ENCODE peak calls at places on chromosomes 11 and 22, in nine cellular contexts. One of them, this sample, is unnamed.

GRCh38 chr22:27213766-27214581 is 556.6 kb downstream of the MIAT start:
- DNase-seq in substantia nigra: no peak
- DNase-seq in mesenchymal stem cell: peak
- DNase-seq in H4: no peak
- DNase-seq in AG04450: peak
- DNase-seq in BE2C: no peak
- DNase-seq in neuronal stem cell: no peak
- DNase-seq in activated T-helper 1 cell treated with Interleukin-2 at 50 U/mL for 16 hours: no peak
- DNase-seq in iris pigment epithelial cell: peak
- DNase-seq in this sample: no peak

GRCh38 chr11:104573431-104573830 is 324.8 kb downstream of the CASP12 start:
- DNase-seq in mesenchymal stem cell: no peak
- DNase-seq in AG04450: peak
- DNase-seq in BE2C: no peak
- DNase-seq in neuronal stem cell: no peak
- DNase-seq in H4: no peak
- DNase-seq in activated T-helper 1 cell treated with Interleukin-2 at 50 U/mL for 16 hours: no peak
- DNase-seq in iris pigment epithelial cell: peak
- DNase-seq in substantia nigra: no peak
- DNase-seq in this sample: no peak

GRCh38 chr11:76823481-76824028 is 37.2 kb upstream of the ACER3 start:
- DNase-seq in substantia nigra: no peak
- DNase-seq in neuronal stem cell: no peak
- DNase-seq in H4: peak
- DNase-seq in BE2C: peak
- DNase-seq in mesenchymal stem cell: peak
- DNase-seq in activated T-helper 1 cell treated with Interleukin-2 at 50 U/mL for 16 hours: no peak
- DNase-seq in AG04450: no peak
- DNase-seq in iris pigment epithelial cell: peak
- DNase-seq in this sample: no peak

GRCh38 chr11:9726313-9727022 is 62.6 kb downstream of the SWAP70 start:
- DNase-seq in H4: peak
- DNase-seq in substantia nigra: no peak
- DNase-seq in mesenchymal stem cell: peak
- DNase-seq in BE2C: no peak
- DNase-seq in AG04450: peak
- DNase-seq in iris pigment epithelial cell: peak
- DNase-seq in neuronal stem cell: no peak
- DNase-seq in activated T-helper 1 cell treated with Interleukin-2 at 50 U/mL for 16 hours: no peak
- DNase-seq in this sample: no peak

GRCh38 chr11:65489061-65489705 is 9.7 kb upstream of the MALAT1 start:
- DNase-seq in substantia nigra: peak
- DNase-seq in BE2C: no peak
- DNase-seq in iris pigment epithelial cell: peak
- DNase-seq in activated T-helper 1 cell treated with Interleukin-2 at 50 U/mL for 16 hours: no peak
- DNase-seq in H4: peak
- DNase-seq in mesenchymal stem cell: peak
- DNase-seq in AG04450: no peak
- DNase-seq in neuronal stem cell: peak
- DNase-seq in this sample: no peak

GRCh38 chr11:32065865-32066264 is 25.0 kb upstream of the RCN1 start:
- DNase-seq in activated T-helper 1 cell treated with Interleukin-2 at 50 U/mL for 16 hours: no peak
- DNase-seq in substantia nigra: no peak
- DNase-seq in iris pigment epithelial cell: no peak
- DNase-seq in mesenchymal stem cell: no peak
- DNase-seq in AG04450: no peak
- DNase-seq in BE2C: no peak
- DNase-seq in H4: no peak
- DNase-seq in neuronal stem cell: no peak
- DNase-seq in this sample: no peak

GRCh38 chr11:7484645-7485044 is 661 bp upstream of the OLFML1 start:
- DNase-seq in substantia nigra: no peak
- DNase-seq in iris pigment epithelial cell: no peak
- DNase-seq in H4: no peak
- DNase-seq in BE2C: no peak
- DNase-seq in neuronal stem cell: no peak
- DNase-seq in AG04450: no peak
- DNase-seq in mesenchymal stem cell: no peak
- DNase-seq in activated T-helper 1 cell treated with Interleukin-2 at 50 U/mL for 16 hours: no peak
- DNase-seq in this sample: no peak

GRCh38 chr11:117910525-117910924 is 18.7 kb downstream of the TMPRSS13 start:
- DNase-seq in activated T-helper 1 cell treated with Interleukin-2 at 50 U/mL for 16 hours: no peak
- DNase-seq in iris pigment epithelial cell: no peak
- DNase-seq in neuronal stem cell: no peak
- DNase-seq in AG04450: no peak
- DNase-seq in H4: no peak
- DNase-seq in mesenchymal stem cell: no peak
- DNase-seq in BE2C: no peak
- DNase-seq in substantia nigra: no peak
- DNase-seq in this sample: no peak

GRCh38 chr11:62423012-62423411 is 4.2 kb downstream of the SCGB1A1 start:
- DNase-seq in iris pigment epithelial cell: no peak
- DNase-seq in activated T-helper 1 cell treated with Interleukin-2 at 50 U/mL for 16 hours: no peak
- DNase-seq in BE2C: no peak
- DNase-seq in mesenchymal stem cell: no peak
- DNase-seq in substantia nigra: no peak
- DNase-seq in neuronal stem cell: no peak
- DNase-seq in AG04450: no peak
- DNase-seq in H4: no peak
- DNase-seq in this sample: no peak

GRCh38 chr22:46467006-46467405 is 70.4 kb downstream of the CELSR1 start:
- DNase-seq in mesenchymal stem cell: no peak
- DNase-seq in substantia nigra: no peak
- DNase-seq in neuronal stem cell: no peak
- DNase-seq in AG04450: no peak
- DNase-seq in iris pigment epithelial cell: no peak
- DNase-seq in H4: no peak
- DNase-seq in BE2C: no peak
- DNase-seq in activated T-helper 1 cell treated with Interleukin-2 at 50 U/mL for 16 hours: no peak
- DNase-seq in this sample: no peak

GRCh38 chr11:3984896-3985295 is 109.7 kb upstream of the RRM1 start:
- DNase-seq in activated T-helper 1 cell treated with Interleukin-2 at 50 U/mL for 16 hours: no peak
- DNase-seq in mesenchymal stem cell: peak
- DNase-seq in substantia nigra: no peak
- DNase-seq in H4: no peak
- DNase-seq in iris pigment epithelial cell: no peak
- DNase-seq in neuronal stem cell: peak
- DNase-seq in BE2C: no peak
- DNase-seq in AG04450: no peak
- DNase-seq in this sample: peak

GRCh38 chr11:61769169-61769920 is 16.9 kb downstream of the MYRF start:
- DNase-seq in mesenchymal stem cell: peak
- DNase-seq in activated T-helper 1 cell treated with Interleukin-2 at 50 U/mL for 16 hours: no peak
- DNase-seq in neuronal stem cell: no peak
- DNase-seq in substantia nigra: no peak
- DNase-seq in iris pigment epithelial cell: peak
- DNase-seq in H4: no peak
- DNase-seq in BE2C: no peak
- DNase-seq in AG04450: peak
- DNase-seq in this sample: no peak

GRCh38 chr11:22491826-22492225 is 133.8 kb downstream of the FANCF start:
- DNase-seq in BE2C: peak
- DNase-seq in H4: peak
- DNase-seq in AG04450: no peak
- DNase-seq in activated T-helper 1 cell treated with Interleukin-2 at 50 U/mL for 16 hours: no peak
- DNase-seq in iris pigment epithelial cell: peak
- DNase-seq in neuronal stem cell: no peak
- DNase-seq in mesenchymal stem cell: no peak
- DNase-seq in substantia nigra: no peak
- DNase-seq in this sample: no peak

GRCh38 chr11:3126207-3126865 is 38.8 kb downstream of the OSBPL5 start:
- DNase-seq in activated T-helper 1 cell treated with Interleukin-2 at 50 U/mL for 16 hours: no peak
- DNase-seq in mesenchymal stem cell: no peak
- DNase-seq in iris pigment epithelial cell: no peak
- DNase-seq in H4: no peak
- DNase-seq in substantia nigra: no peak
- DNase-seq in BE2C: peak
- DNase-seq in neuronal stem cell: no peak
- DNase-seq in AG04450: no peak
- DNase-seq in this sample: no peak

GRCh38 chr11:17412488-17413180 is 24.2 kb upstream of the KCNJ11 start:
- DNase-seq in AG04450: no peak
- DNase-seq in activated T-helper 1 cell treated with Interleukin-2 at 50 U/mL for 16 hours: no peak
- DNase-seq in iris pigment epithelial cell: no peak
- DNase-seq in neuronal stem cell: peak
- DNase-seq in substantia nigra: no peak
- DNase-seq in H4: no peak
- DNase-seq in mesenchymal stem cell: no peak
- DNase-seq in BE2C: no peak
- DNase-seq in this sample: no peak

GRCh38 chr11:113446112-113446511 is 29.1 kb downstream of the DRD2 start:
- DNase-seq in AG04450: no peak
- DNase-seq in iris pigment epithelial cell: peak
- DNase-seq in neuronal stem cell: no peak
- DNase-seq in H4: no peak
- DNase-seq in mesenchymal stem cell: peak
- DNase-seq in BE2C: no peak
- DNase-seq in substantia nigra: no peak
- DNase-seq in activated T-helper 1 cell treated with Interleukin-2 at 50 U/mL for 16 hours: no peak
- DNase-seq in this sample: no peak

GRCh38 chr11:133833101-133833898 is 12.0 kb downstream of the SPATA19 start:
- DNase-seq in H4: no peak
- DNase-seq in activated T-helper 1 cell treated with Interleukin-2 at 50 U/mL for 16 hours: no peak
- DNase-seq in AG04450: no peak
- DNase-seq in iris pigment epithelial cell: no peak
- DNase-seq in mesenchymal stem cell: no peak
- DNase-seq in neuronal stem cell: no peak
- DNase-seq in BE2C: peak
- DNase-seq in substantia nigra: no peak
- DNase-seq in this sample: no peak

GRCh38 chr11:58318532-58318931 is 40.3 kb downstream of the OR5B17 start:
- DNase-seq in iris pigment epithelial cell: peak
- DNase-seq in H4: no peak
- DNase-seq in neuronal stem cell: no peak
- DNase-seq in mesenchymal stem cell: no peak
- DNase-seq in AG04450: no peak
- DNase-seq in substantia nigra: no peak
- DNase-seq in BE2C: no peak
- DNase-seq in activated T-helper 1 cell treated with Interleukin-2 at 50 U/mL for 16 hours: no peak
- DNase-seq in this sample: no peak

GRCh38 chr22:25495286-25495685 is 69.2 kb upstream of the GRK3 start:
- DNase-seq in neuronal stem cell: no peak
- DNase-seq in activated T-helper 1 cell treated with Interleukin-2 at 50 U/mL for 16 hours: no peak
- DNase-seq in BE2C: peak
- DNase-seq in substantia nigra: no peak
- DNase-seq in AG04450: no peak
- DNase-seq in mesenchymal stem cell: peak
- DNase-seq in iris pigment epithelial cell: peak
- DNase-seq in H4: no peak
- DNase-seq in this sample: no peak

GRCh38 chr22:37032134-37032534 is 12.6 kb downstream of the MPST start:
- DNase-seq in neuronal stem cell: no peak
- DNase-seq in iris pigment epithelial cell: no peak
- DNase-seq in H4: no peak
- DNase-seq in AG04450: no peak
- DNase-seq in BE2C: no peak
- DNase-seq in mesenchymal stem cell: peak
- DNase-seq in activated T-helper 1 cell treated with Interleukin-2 at 50 U/mL for 16 hours: no peak
- DNase-seq in substantia nigra: no peak
- DNase-seq in this sample: no peak

GRCh38 chr11:69529001-69529400 is 47.5 kb downstream of the LINC01488 start:
- DNase-seq in substantia nigra: no peak
- DNase-seq in BE2C: no peak
- DNase-seq in H4: no peak
- DNase-seq in mesenchymal stem cell: no peak
- DNase-seq in activated T-helper 1 cell treated with Interleukin-2 at 50 U/mL for 16 hours: no peak
- DNase-seq in neuronal stem cell: no peak
- DNase-seq in AG04450: no peak
- DNase-seq in iris pigment epithelial cell: no peak
- DNase-seq in this sample: no peak

GRCh38 chr11:43947003-43947500 is 4.6 kb downstream of the C11orf96 start:
- DNase-seq in neuronal stem cell: no peak
- DNase-seq in mesenchymal stem cell: peak
- DNase-seq in iris pigment epithelial cell: peak
- DNase-seq in activated T-helper 1 cell treated with Interleukin-2 at 50 U/mL for 16 hours: no peak
- DNase-seq in BE2C: peak
- DNase-seq in substantia nigra: no peak
- DNase-seq in AG04450: no peak
- DNase-seq in H4: peak
- DNase-seq in this sample: no peak

GRCh38 chr22:28759861-28760560 is 12.5 kb upstream of the CCDC117 start:
- DNase-seq in mesenchymal stem cell: peak
- DNase-seq in H4: peak
- DNase-seq in BE2C: no peak
- DNase-seq in iris pigment epithelial cell: no peak
- DNase-seq in activated T-helper 1 cell treated with Interleukin-2 at 50 U/mL for 16 hours: no peak
- DNase-seq in substantia nigra: no peak
- DNase-seq in neuronal stem cell: no peak
- DNase-seq in AG04450: no peak
- DNase-seq in this sample: no peak

GRCh38 chr11:106585061-106585460 is 433.2 kb downstream of the GUCY1A2 start:
- DNase-seq in H4: peak
- DNase-seq in AG04450: no peak
- DNase-seq in activated T-helper 1 cell treated with Interleukin-2 at 50 U/mL for 16 hours: no peak
- DNase-seq in BE2C: peak
- DNase-seq in mesenchymal stem cell: peak
- DNase-seq in substantia nigra: no peak
- DNase-seq in neuronal stem cell: peak
- DNase-seq in iris pigment epithelial cell: peak
- DNase-seq in this sample: no peak

GRCh38 chr11:112227002-112227401 is 774 bp downstream of the PTS start:
- DNase-seq in H4: no peak
- DNase-seq in iris pigment epithelial cell: peak
- DNase-seq in neuronal stem cell: no peak
- DNase-seq in AG04450: no peak
- DNase-seq in activated T-helper 1 cell treated with Interleukin-2 at 50 U/mL for 16 hours: no peak
- DNase-seq in mesenchymal stem cell: peak
- DNase-seq in BE2C: no peak
- DNase-seq in substantia nigra: no peak
- DNase-seq in this sample: no peak

GRCh38 chr22:22578702-22579424 is 19.8 kb upstream of the PRAME start:
- DNase-seq in substantia nigra: no peak
- DNase-seq in iris pigment epithelial cell: peak
- DNase-seq in BE2C: peak
- DNase-seq in mesenchymal stem cell: peak
- DNase-seq in AG04450: no peak
- DNase-seq in neuronal stem cell: no peak
- DNase-seq in activated T-helper 1 cell treated with Interleukin-2 at 50 U/mL for 16 hours: no peak
- DNase-seq in H4: peak
- DNase-seq in this sample: no peak

GRCh38 chr11:69013009-69013951 is at the start of gene MRGPRF:
- DNase-seq in AG04450: peak
- DNase-seq in substantia nigra: peak
- DNase-seq in mesenchymal stem cell: peak
- DNase-seq in iris pigment epithelial cell: peak
- DNase-seq in neuronal stem cell: no peak
- DNase-seq in H4: no peak
- DNase-seq in activated T-helper 1 cell treated with Interleukin-2 at 50 U/mL for 16 hours: no peak
- DNase-seq in BE2C: peak
- DNase-seq in this sample: no peak

GRCh38 chr11:62108971-62109391 is 14.8 kb upstream of the INCENP start:
- DNase-seq in H4: no peak
- DNase-seq in neuronal stem cell: no peak
- DNase-seq in iris pigment epithelial cell: peak
- DNase-seq in substantia nigra: no peak
- DNase-seq in mesenchymal stem cell: peak
- DNase-seq in AG04450: no peak
- DNase-seq in BE2C: no peak
- DNase-seq in activated T-helper 1 cell treated with Interleukin-2 at 50 U/mL for 16 hours: no peak
- DNase-seq in this sample: no peak

GRCh38 chr22:36953239-36954080 is 40.0 kb downstream of the CSF2RB start:
- DNase-seq in mesenchymal stem cell: no peak
- DNase-seq in substantia nigra: no peak
- DNase-seq in AG04450: no peak
- DNase-seq in H4: no peak
- DNase-seq in iris pigment epithelial cell: no peak
- DNase-seq in BE2C: no peak
- DNase-seq in neuronal stem cell: no peak
- DNase-seq in activated T-helper 1 cell treated with Interleukin-2 at 50 U/mL for 16 hours: no peak
- DNase-seq in this sample: no peak